ENCODE peak calls at places on chromosomes 13 and 19, in nine cellular contexts. X is T1000; E is stimulated activated CD8-positive, alpha-beta memory T cell treated with anti-CD3 and anti-CD28 coated beads, Interleukin-7, amount 100 ng/mL, for 48 hours; I is heart left ventricle; Q is CD8-positive, alpha-beta T cell; U is stomach; T is NCI-H2227 treated with DMSO at 0.1 percent for 48 hours; O is HT1080; D is activated CD8-positive, alpha-beta T cell treated with anti-CD3 and anti-CD28 coated beads for 36 hours. P is an unnamed sample.
A peak's percentile ranks its signal among the peaks of the same experiment; 100 is the strongest.

GRCh38 chr19:47239610-47240296 is 8.8 kb upstream of the BBC3 start:
- DNase-seq in X (peak; percentile 52), E (no peak), I (peak; percentile 76), Q (peak; percentile 50), U (peak; percentile 58), T (peak; percentile 79), O (no peak), D (peak; percentile 68), P (no peak)

GRCh38 chr13:37561031-37561430 is 37.5 kb downstream of the POSTN start:
- DNase-seq in X (no peak), E (no peak), I (no peak), Q (no peak), U (no peak), T (no peak), O (no peak), D (no peak), P (no peak)

GRCh38 chr13:56861472-56861871 is 279.2 kb upstream of the PRR20A start:
- DNase-seq in X (no peak), E (no peak), I (no peak), Q (no peak), U (no peak), T (no peak), O (peak; percentile 7), D (no peak), P (peak; percentile 57)

GRCh38 chr19:10766681-10767201 is 48.9 kb downstream of the DNM2 start:
- DNase-seq in X (no peak), E (no peak), I (no peak), Q (no peak), U (peak; percentile 68), T (no peak), O (no peak), D (no peak), P (no peak)

GRCh38 chr19:35170359-35171061 is 16.0 kb downstream of the FXYD5 start:
- DNase-seq in X (no peak), E (no peak), I (no peak), Q (no peak), U (no peak), T (no peak), O (no peak), D (no peak), P (no peak)

GRCh38 chr13:51222510-51223283 is 499 bp downstream of the FAM124A start:
- DNase-seq in X (no peak), E (no peak), I (no peak), Q (no peak), U (no peak), T (peak; percentile 13), O (peak; percentile 15), D (no peak), P (peak; percentile 69)

GRCh38 chr13:29936051-29936813 is 85.8 kb upstream of the UBL3 start:
- DNase-seq in X (no peak), E (no peak), I (no peak), Q (no peak), U (no peak), T (no peak), O (no peak), D (peak; percentile 24), P (no peak)

GRCh38 chr13:43303040-43303729 is 279.8 kb downstream of the DNAJC15 start:
- DNase-seq in X (no peak), E (no peak), I (peak; percentile 55), Q (no peak), U (peak; percentile 78), T (no peak), O (peak; percentile 31), D (peak; percentile 25), P (peak; percentile 81)

GRCh38 chr19:23916991-23917390 is 2.3 kb downstream of the ZNF726 start:
- DNase-seq in X (no peak), E (no peak), I (no peak), Q (no peak), U (no peak), T (no peak), O (no peak), D (no peak), P (no peak)

GRCh38 chr13:112756967-112757758 is 67.3 kb downstream of the ATP11A start:
- DNase-seq in X (no peak), E (no peak), I (no peak), Q (no peak), U (no peak), T (no peak), O (no peak), D (no peak), P (no peak)

GRCh38 chr13:46045424-46045823 is 7.1 kb downstream of the ZC3H13 start:
- DNase-seq in X (no peak), E (no peak), I (no peak), Q (no peak), U (no peak), T (no peak), O (no peak), D (no peak), P (no peak)

GRCh38 chr13:49733181-49733951 is 42.1 kb upstream of the EBPL start:
- DNase-seq in X (no peak), E (no peak), I (no peak), Q (no peak), U (no peak), T (no peak), O (no peak), D (no peak), P (peak; percentile 8)

GRCh38 chr13:67554296-67554695 is 324.2 kb upstream of the PCDH9 start:
- DNase-seq in X (no peak), E (no peak), I (no peak), Q (no peak), U (no peak), T (no peak), O (no peak), D (no peak), P (no peak)

GRCh38 chr13:40779049-40779448 is 8.1 kb upstream of the MRPS31 start:
- DNase-seq in X (no peak), E (no peak), I (no peak), Q (no peak), U (no peak), T (no peak), O (no peak), D (no peak), P (peak; percentile 44)

GRCh38 chr13:21466527-21466926 is 7.4 kb upstream of the ZDHHC20 start:
- DNase-seq in X (no peak), E (no peak), I (no peak), Q (no peak), U (peak; percentile 52), T (no peak), O (no peak), D (no peak), P (no peak)

GRCh38 chr13:21986602-21987001 is 315.7 kb downstream of the FGF9 start:
- DNase-seq in X (no peak), E (no peak), I (peak; percentile 72), Q (no peak), U (peak; percentile 31), T (no peak), O (no peak), D (no peak), P (no peak)

GRCh38 chr19:29687244-29687896 is 22.1 kb downstream of the PLEKHF1 start:
- DNase-seq in X (peak; percentile 65), E (no peak), I (no peak), Q (no peak), U (no peak), T (no peak), O (peak; percentile 94), D (peak; percentile 71), P (no peak)

GRCh38 chr13:109707044-109707794 is 79.2 kb downstream of the IRS2 start:
- DNase-seq in X (no peak), E (no peak), I (no peak), Q (no peak), U (no peak), T (no peak), O (no peak), D (no peak), P (peak; percentile 89)

P was measured in mesendoderm.